ENCODE peak calls at places on chromosome 12, in seven cellular contexts. One of them, this sample, is unnamed.

GRCh38 chr12:4134434-4134762 is 139.2 kb upstream of the CCND2 start:
- DNase-seq in H1: no peak
- DNase-seq in trophoblast cell: no peak
- DNase-seq in H9: peak; percentile 70
- DNase-seq in IMR-90: no peak
- DNase-seq in mesenchymal stem cell: no peak
- DNase-seq in neuronal stem cell: no peak
- DNase-seq in this sample: peak; percentile 84

GRCh38 chr12:80857311-80857710 is 80.4 kb downstream of the LIN7A start:
- DNase-seq in trophoblast cell: no peak
- DNase-seq in H9: no peak
- DNase-seq in neuronal stem cell: no peak
- DNase-seq in mesenchymal stem cell: no peak
- DNase-seq in IMR-90: peak; percentile 62
- DNase-seq in H1: no peak
- DNase-seq in this sample: no peak

GRCh38 chr12:68904351-68904982 is 28.5 kb downstream of the CPM start:
- DNase-seq in neuronal stem cell: no peak
- DNase-seq in mesenchymal stem cell: no peak
- DNase-seq in H1: no peak
- DNase-seq in H9: no peak
- DNase-seq in IMR-90: peak; percentile 10
- DNase-seq in trophoblast cell: peak; percentile 35
- DNase-seq in this sample: no peak

GRCh38 chr12:110179291-110179690 is 55.1 kb downstream of the IFT81 start:
- DNase-seq in trophoblast cell: peak; percentile 71
- DNase-seq in H9: no peak
- DNase-seq in neuronal stem cell: no peak
- DNase-seq in mesenchymal stem cell: peak; percentile 26
- DNase-seq in H1: no peak
- DNase-seq in IMR-90: peak; percentile 69
- DNase-seq in this sample: no peak

GRCh38 chr12:18123707-18124106 is 33.7 kb upstream of the RERGL start:
- DNase-seq in IMR-90: no peak
- DNase-seq in neuronal stem cell: no peak
- DNase-seq in trophoblast cell: no peak
- DNase-seq in H9: no peak
- DNase-seq in H1: no peak
- DNase-seq in mesenchymal stem cell: no peak
- DNase-seq in this sample: no peak

GRCh38 chr12:98355322-98355721 is 160.1 kb upstream of the TMPO start:
- DNase-seq in mesenchymal stem cell: peak; percentile 6
- DNase-seq in trophoblast cell: peak; percentile 11
- DNase-seq in H9: no peak
- DNase-seq in H1: no peak
- DNase-seq in IMR-90: peak; percentile 54
- DNase-seq in neuronal stem cell: no peak
- DNase-seq in this sample: peak; percentile 64

GRCh38 chr12:52798003-52798670 is 2.2 kb upstream of the KRT3 start:
- DNase-seq in trophoblast cell: no peak
- DNase-seq in H1: no peak
- DNase-seq in IMR-90: peak; percentile 40
- DNase-seq in neuronal stem cell: no peak
- DNase-seq in mesenchymal stem cell: no peak
- DNase-seq in H9: no peak
- DNase-seq in this sample: no peak

GRCh38 chr12:115464008-115464672 is 780.2 kb upstream of the TBX3 start:
- DNase-seq in trophoblast cell: no peak
- DNase-seq in H9: no peak
- DNase-seq in mesenchymal stem cell: no peak
- DNase-seq in H1: no peak
- DNase-seq in IMR-90: no peak
- DNase-seq in neuronal stem cell: no peak
- DNase-seq in this sample: no peak

GRCh38 chr12:75850751-75851462 is 180.7 kb downstream of the PHLDA1 start:
- DNase-seq in IMR-90: peak; percentile 84
- DNase-seq in H1: no peak
- DNase-seq in trophoblast cell: no peak
- DNase-seq in mesenchymal stem cell: peak; percentile 84
- DNase-seq in H9: no peak
- DNase-seq in neuronal stem cell: no peak
- DNase-seq in this sample: peak; percentile 42

GRCh38 chr12:13203028-13203922 is 6.7 kb downstream of the EMP1 start:
- DNase-seq in H1: peak; percentile 77
- DNase-seq in neuronal stem cell: no peak
- DNase-seq in mesenchymal stem cell: peak; percentile 40
- DNase-seq in H9: peak; percentile 88
- DNase-seq in IMR-90: no peak
- DNase-seq in trophoblast cell: no peak
- DNase-seq in this sample: peak; percentile 83

GRCh38 chr12:87756111-87756510 is 273.1 kb downstream of the C12orf50 start:
- DNase-seq in H1: no peak
- DNase-seq in trophoblast cell: no peak
- DNase-seq in IMR-90: peak; percentile 99
- DNase-seq in H9: no peak
- DNase-seq in neuronal stem cell: no peak
- DNase-seq in mesenchymal stem cell: peak; percentile 97
- DNase-seq in this sample: no peak

GRCh38 chr12:48016373-48017020 is 12.2 kb upstream of the COL2A1 start:
- DNase-seq in H9: no peak
- DNase-seq in neuronal stem cell: no peak
- DNase-seq in mesenchymal stem cell: no peak
- DNase-seq in IMR-90: no peak
- DNase-seq in trophoblast cell: no peak
- DNase-seq in H1: no peak
- DNase-seq in this sample: no peak

GRCh38 chr12:66740257-66740656 is 61.4 kb upstream of the GRIP1 start:
- DNase-seq in trophoblast cell: no peak
- DNase-seq in IMR-90: no peak
- DNase-seq in H9: no peak
- DNase-seq in neuronal stem cell: no peak
- DNase-seq in mesenchymal stem cell: no peak
- DNase-seq in H1: no peak
- DNase-seq in this sample: no peak

GRCh38 chr12:24483732-24484131 is 465.2 kb downstream of the BCAT1 start:
- DNase-seq in H1: no peak
- DNase-seq in IMR-90: no peak
- DNase-seq in mesenchymal stem cell: no peak
- DNase-seq in neuronal stem cell: no peak
- DNase-seq in H9: no peak
- DNase-seq in trophoblast cell: no peak
- DNase-seq in this sample: no peak

GRCh38 chr12:51705450-51705849 is 114.4 kb downstream of the SCN8A start:
- DNase-seq in H1: no peak
- DNase-seq in H9: no peak
- DNase-seq in trophoblast cell: no peak
- DNase-seq in IMR-90: peak; percentile 61
- DNase-seq in mesenchymal stem cell: no peak
- DNase-seq in neuronal stem cell: no peak
- DNase-seq in this sample: no peak

GRCh38 chr12:130981156-130981789 is 27.6 kb downstream of the ADGRD1 start:
- DNase-seq in neuronal stem cell: no peak
- DNase-seq in trophoblast cell: no peak
- DNase-seq in H9: peak; percentile 24
- DNase-seq in H1: no peak
- DNase-seq in IMR-90: no peak
- DNase-seq in mesenchymal stem cell: peak; percentile 30
- DNase-seq in this sample: peak; percentile 11

GRCh38 chr12:46830731-46831334 is 5.0 kb upstream of the SLC38A4 start:
- DNase-seq in neuronal stem cell: peak; percentile 5
- DNase-seq in trophoblast cell: no peak
- DNase-seq in H9: peak; percentile 63
- DNase-seq in H1: peak; percentile 59
- DNase-seq in mesenchymal stem cell: peak; percentile 29
- DNase-seq in IMR-90: no peak
- DNase-seq in this sample: peak; percentile 14

GRCh38 chr12:104573-105081 is 38.1 kb downstream of the IQSEC3 start:
- DNase-seq in H9: peak; percentile 70
- DNase-seq in trophoblast cell: no peak
- DNase-seq in H1: peak; percentile 56
- DNase-seq in mesenchymal stem cell: no peak
- DNase-seq in IMR-90: no peak
- DNase-seq in neuronal stem cell: no peak
- DNase-seq in this sample: no peak

GRCh38 chr12:98456583-98457573 is 58.5 kb upstream of the TMPO start:
- DNase-seq in H1: peak; percentile 75
- DNase-seq in mesenchymal stem cell: peak; percentile 65
- DNase-seq in trophoblast cell: peak; percentile 65
- DNase-seq in IMR-90: peak; percentile 21
- DNase-seq in neuronal stem cell: peak; percentile 39
- DNase-seq in H9: peak; percentile 78
- DNase-seq in this sample: peak; percentile 87

GRCh38 chr12:22803725-22804124 is 178.8 kb downstream of the ETNK1 start:
- DNase-seq in H9: peak; percentile 73
- DNase-seq in neuronal stem cell: no peak
- DNase-seq in mesenchymal stem cell: no peak
- DNase-seq in IMR-90: no peak
- DNase-seq in trophoblast cell: no peak
- DNase-seq in H1: peak; percentile 57
- DNase-seq in this sample: peak; percentile 60

GRCh38 chr12:131363841-131364425 is 347.0 kb upstream of the SFSWAP start:
- DNase-seq in mesenchymal stem cell: no peak
- DNase-seq in H1: no peak
- DNase-seq in trophoblast cell: no peak
- DNase-seq in neuronal stem cell: no peak
- DNase-seq in IMR-90: no peak
- DNase-seq in H9: peak; percentile 24
- DNase-seq in this sample: no peak

GRCh38 chr12:3236345-3237153 is 159.4 kb downstream of the TSPAN9 start:
- DNase-seq in trophoblast cell: peak; percentile 97
- DNase-seq in H1: no peak
- DNase-seq in IMR-90: peak; percentile 72
- DNase-seq in H9: peak; percentile 86
- DNase-seq in neuronal stem cell: no peak
- DNase-seq in mesenchymal stem cell: peak; percentile 82
- DNase-seq in this sample: peak; percentile 91

GRCh38 chr12:100554608-100555077 is 18.8 kb upstream of the GAS2L3 start:
- DNase-seq in IMR-90: peak; percentile 90
- DNase-seq in neuronal stem cell: peak; percentile 73
- DNase-seq in mesenchymal stem cell: peak; percentile 91
- DNase-seq in H1: no peak
- DNase-seq in trophoblast cell: peak; percentile 48
- DNase-seq in H9: peak; percentile 56
- DNase-seq in this sample: peak; percentile 94

GRCh38 chr12:43132291-43132690 is 419.7 kb downstream of the ADAMTS20 start:
- DNase-seq in mesenchymal stem cell: no peak
- DNase-seq in IMR-90: peak; percentile 19
- DNase-seq in H1: no peak
- DNase-seq in trophoblast cell: no peak
- DNase-seq in neuronal stem cell: no peak
- DNase-seq in H9: no peak
- DNase-seq in this sample: no peak

GRCh38 chr12:43126652-43127051 is 425.4 kb downstream of the ADAMTS20 start:
- DNase-seq in mesenchymal stem cell: no peak
- DNase-seq in neuronal stem cell: no peak
- DNase-seq in H1: no peak
- DNase-seq in H9: no peak
- DNase-seq in IMR-90: no peak
- DNase-seq in trophoblast cell: no peak
- DNase-seq in this sample: no peak

GRCh38 chr12:43131304-43131703 is 420.7 kb downstream of the ADAMTS20 start:
- DNase-seq in mesenchymal stem cell: no peak
- DNase-seq in H9: no peak
- DNase-seq in trophoblast cell: no peak
- DNase-seq in neuronal stem cell: peak; percentile 5
- DNase-seq in H1: no peak
- DNase-seq in IMR-90: no peak
- DNase-seq in this sample: peak; percentile 69
- H2BK5ac ChIP-seq in mesenchymal stem cell: no peak overlapping the region
- H2BK5ac ChIP-seq in H9: no peak overlapping the region
- H2BK5ac ChIP-seq in trophoblast cell: no peak overlapping the region
- H2BK5ac ChIP-seq in neuronal stem cell: no peak overlapping the region
- H2BK5ac ChIP-seq in H1: no peak overlapping the region
- H2BK5ac ChIP-seq in IMR-90: no peak overlapping the region
- H2BK5ac ChIP-seq in this sample: no peak overlapping the region

GRCh38 chr12:126087692-126088091 is 1022.5 kb downstream of the AACS start:
- DNase-seq in neuronal stem cell: no peak
- DNase-seq in H1: no peak
- DNase-seq in trophoblast cell: no peak
- DNase-seq in mesenchymal stem cell: no peak
- DNase-seq in H9: no peak
- DNase-seq in IMR-90: no peak
- DNase-seq in this sample: no peak
- H2BK5ac ChIP-seq in neuronal stem cell: no peak overlapping the region
- H2BK5ac ChIP-seq in H1: no peak overlapping the region
- H2BK5ac ChIP-seq in trophoblast cell: no peak overlapping the region
- H2BK5ac ChIP-seq in mesenchymal stem cell: no peak overlapping the region
- H2BK5ac ChIP-seq in H9: no peak overlapping the region
- H2BK5ac ChIP-seq in IMR-90: no peak overlapping the region
- H2BK5ac ChIP-seq in this sample: no peak overlapping the region

DNA sequence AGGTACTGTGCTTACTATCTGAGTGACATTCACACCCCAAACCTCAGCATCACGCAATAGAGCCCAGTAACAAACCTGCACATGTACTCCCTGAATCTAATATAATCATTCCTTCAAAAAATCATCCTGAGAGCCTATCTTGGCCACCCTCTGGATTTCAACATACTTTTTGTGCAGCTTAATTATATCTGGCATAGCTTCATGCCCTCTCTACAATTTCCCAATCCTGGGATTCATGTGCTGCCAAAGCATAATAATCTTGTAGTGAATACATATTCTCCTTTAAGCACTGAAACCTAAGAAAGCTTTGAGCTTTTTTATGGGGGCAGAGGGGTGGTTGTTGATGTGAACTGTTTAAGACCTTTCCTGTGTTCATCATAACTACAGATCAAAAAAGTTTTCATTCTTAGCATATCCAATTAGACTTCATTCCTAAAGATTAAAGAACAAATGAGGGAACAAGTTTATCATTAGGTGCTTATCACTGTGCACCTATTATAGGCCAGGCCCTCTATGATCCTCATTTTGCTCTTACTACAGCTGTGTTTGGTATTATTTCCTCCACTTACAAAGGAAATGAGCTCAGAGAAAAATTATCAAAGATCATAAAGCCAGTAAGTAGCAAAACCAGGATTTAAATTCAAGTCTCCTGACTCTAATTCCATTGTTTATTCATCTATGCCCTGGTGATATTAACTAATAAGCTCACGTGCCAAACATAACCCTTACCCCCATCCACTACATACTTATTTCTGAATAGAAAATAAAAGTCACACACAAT is 51.2 kb downstream of the SINHCAF start:
- DNase-seq in H1: no peak
- DNase-seq in mesenchymal stem cell: no peak
- DNase-seq in trophoblast cell: no peak
- DNase-seq in H9: no peak
- DNase-seq in neuronal stem cell: no peak
- DNase-seq in IMR-90: no peak
- DNase-seq in this sample: no peak
- H2BK5ac ChIP-seq in H1: no peak overlapping the region
- H2BK5ac ChIP-seq in mesenchymal stem cell: no peak overlapping the region
- H2BK5ac ChIP-seq in trophoblast cell: no peak overlapping the region
- H2BK5ac ChIP-seq in H9: no peak overlapping the region
- H2BK5ac ChIP-seq in neuronal stem cell: no peak overlapping the region
- H2BK5ac ChIP-seq in IMR-90: no peak overlapping the region
- H2BK5ac ChIP-seq in this sample: no peak overlapping the region

DNA sequence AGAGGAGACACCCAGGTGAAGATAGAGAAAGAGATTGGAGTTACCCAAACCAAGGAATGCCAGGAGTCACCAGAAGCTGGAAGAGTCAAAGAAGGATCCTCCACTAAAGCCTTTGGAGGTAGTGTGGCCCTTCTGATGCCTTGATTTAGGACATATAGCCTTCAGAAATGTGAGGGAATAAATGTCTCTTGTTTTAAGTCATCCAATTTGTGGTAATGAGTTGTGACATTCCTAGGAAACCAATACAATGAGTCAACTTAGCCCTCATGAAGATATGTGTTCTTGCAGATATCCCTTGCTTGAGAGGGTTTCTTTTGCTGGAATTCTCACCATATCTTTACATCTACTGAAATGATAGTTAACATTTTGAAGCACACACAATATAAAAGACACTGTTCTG is 58.8 kb downstream of the CCER1 start:
- DNase-seq in H1: no peak
- DNase-seq in trophoblast cell: peak; percentile 2
- DNase-seq in IMR-90: peak; percentile 82
- DNase-seq in H9: no peak
- DNase-seq in neuronal stem cell: no peak
- DNase-seq in mesenchymal stem cell: peak; percentile 64
- DNase-seq in this sample: peak; percentile 93
- H2BK5ac ChIP-seq in H1: no peak overlapping the region
- H2BK5ac ChIP-seq in trophoblast cell: no peak overlapping the region
- H2BK5ac ChIP-seq in IMR-90: peak overlapping the region; percentile 85
- H2BK5ac ChIP-seq in H9: no peak overlapping the region
- H2BK5ac ChIP-seq in neuronal stem cell: no peak overlapping the region
- H2BK5ac ChIP-seq in mesenchymal stem cell: no peak overlapping the region
- H2BK5ac ChIP-seq in this sample: no peak overlapping the region